ENCODE peak calls at places on chromosome 16, in ten cellular contexts. C, H, B, L, O, E, Z, P, W and S are unnamed samples.

GRCh38 chr16:27369806-27370205 is 32.2 kb upstream of the IL21R start:
- DNase-seq in C (no peak), H (no peak), B (no peak), L (no peak), O (no peak), E (peak; percentile 41), Z (no peak), P (no peak), W (no peak), S (no peak)

GRCh38 chr16:13883881-13884280 is 36.1 kb upstream of the ERCC4 start:
- DNase-seq in C (no peak), H (no peak), B (no peak), L (no peak), O (no peak), E (no peak), Z (no peak), P (no peak), W (no peak), S (no peak)

GRCh38 chr16:57479422-57480126 is 6.7 kb downstream of the DOK4 start:
- DNase-seq in C (no peak), H (peak; percentile 27), B (no peak), L (no peak), O (peak; percentile 74), E (peak; percentile 81), Z (peak; percentile 22), P (no peak), W (peak; percentile 75), S (no peak)

GRCh38 chr16:4261557-4262172 is 11.2 kb downstream of the TFAP4 start:
- DNase-seq in C (peak; percentile 88), H (no peak), B (no peak), L (no peak), O (peak; percentile 75), E (peak; percentile 66), Z (no peak), P (no peak), W (no peak), S (no peak)

GRCh38 chr16:69329369-69330285 is 761 bp downstream of the PDF start:
- DNase-seq in C (peak; percentile 34), H (no peak), B (peak; percentile 7), L (no peak), O (peak; percentile 46), E (no peak), Z (peak; percentile 41), P (no peak), W (peak; percentile 63), S (no peak)

GRCh38 chr16:81583893-81584705 is 139.5 kb downstream of the CMIP start:
- DNase-seq in C (no peak), H (no peak), B (no peak), L (no peak), O (no peak), E (peak; percentile 46), Z (no peak), P (no peak), W (no peak), S (no peak)

GRCh38 chr16:74275031-74275636 is 21.5 kb upstream of the PSMD7 start:
- DNase-seq in C (no peak), H (no peak), B (no peak), L (no peak), O (no peak), E (peak; percentile 10), Z (no peak), P (no peak), W (no peak), S (no peak)

GRCh38 chr16:28267356-28267755 is 25.0 kb upstream of the SBK1 start:
- DNase-seq in C (no peak), H (no peak), B (no peak), L (no peak), O (no peak), E (no peak), Z (no peak), P (no peak), W (no peak), S (no peak)

GRCh38 chr16:49620158-49620867 is 235.6 kb downstream of the ZNF423 start:
- DNase-seq in C (no peak), H (no peak), B (peak; percentile 59), L (peak; percentile 50), O (no peak), E (peak; percentile 28), Z (no peak), P (no peak), W (peak; percentile 95), S (peak; percentile 57)

GRCh38 chr16:19687279-19687678 is 30.7 kb downstream of the KNOP1 start:
- DNase-seq in C (no peak), H (no peak), B (no peak), L (no peak), O (no peak), E (no peak), Z (no peak), P (no peak), W (no peak), S (no peak)

GRCh38 chr16:85234310-85235235 is 122.3 kb upstream of the CIBAR2 start:
- DNase-seq in C (peak; percentile 78), H (no peak), B (no peak), L (no peak), O (peak; percentile 91), E (peak; percentile 83), Z (no peak), P (no peak), W (peak; percentile 79), S (no peak)

GRCh38 chr16:50826797-50827316 is 85.0 kb downstream of the CYLD start:
- DNase-seq in C (no peak), H (no peak), B (no peak), L (no peak), O (no peak), E (no peak), Z (no peak), P (no peak), W (peak; percentile 16), S (no peak)

GRCh38 chr16:89018605-89019158 is 41.7 kb upstream of the CBFA2T3 start:
- DNase-seq in C (no peak), H (no peak), B (no peak), L (no peak), O (no peak), E (no peak), Z (no peak), P (no peak), W (no peak), S (no peak)

GRCh38 chr16:57178793-57179212 is 7.0 kb downstream of the PSME3IP1 start:
- DNase-seq in C (no peak), H (no peak), B (no peak), L (no peak), O (no peak), E (peak; percentile 46), Z (no peak), P (no peak), W (no peak), S (no peak)

GRCh38 chr16:89786474-89787364 is 29.7 kb downstream of the FANCA start:
- DNase-seq in C (no peak), H (no peak), B (no peak), L (no peak), O (no peak), E (no peak), Z (no peak), P (no peak), W (no peak), S (no peak)

GRCh38 chr16:70767377-70768204 is 33.4 kb downstream of the VAC14 start:
- DNase-seq in C (no peak), H (no peak), B (no peak), L (no peak), O (no peak), E (peak; percentile 28), Z (no peak), P (no peak), W (no peak), S (no peak)

GRCh38 chr16:24858219-24859041 is 12.7 kb downstream of the SLC5A11 start:
- DNase-seq in C (peak; percentile 81), H (peak; percentile 56), B (no peak), L (no peak), O (peak; percentile 85), E (peak; percentile 63), Z (no peak), P (no peak), W (no peak), S (no peak)

GRCh38 chr16:11689031-11689840 is 21.0 kb downstream of the SNN start:
- DNase-seq in C (no peak), H (no peak), B (no peak), L (no peak), O (no peak), E (no peak), Z (no peak), P (no peak), W (no peak), S (no peak)

GRCh38 chr16:85728879-85729278 is 22.0 kb downstream of the C16orf74 start:
- DNase-seq in C (peak; percentile 37), H (no peak), B (no peak), L (no peak), O (peak; percentile 38), E (no peak), Z (no peak), P (no peak), W (no peak), S (no peak)

GRCh38 chr16:14199624-14200023 is 128.5 kb downstream of the MRTFB start:
- DNase-seq in C (no peak), H (no peak), B (no peak), L (no peak), O (no peak), E (peak; percentile 33), Z (no peak), P (no peak), W (no peak), S (no peak)

GRCh38 chr16:49459953-49460735 is 86.5 kb downstream of the C16orf78 start:
- DNase-seq in C (no peak), H (no peak), B (no peak), L (no peak), O (no peak), E (no peak), Z (no peak), P (no peak), W (peak; percentile 22), S (no peak)

GRCh38 chr16:28531777-28532744 is 6.7 kb downstream of the NUPR1 start:
- DNase-seq in C (no peak), H (peak; percentile 72), B (no peak), L (peak; percentile 86), O (peak; percentile 59), E (no peak), Z (no peak), P (no peak), W (peak; percentile 86), S (peak; percentile 28)

GRCh38 chr16:71461686-71462648 is at the start of gene ZNF23:
- DNase-seq in C (peak; percentile 80), H (peak; percentile 72), B (peak; percentile 13), L (peak; percentile 74), O (peak; percentile 85), E (peak; percentile 56), Z (peak; percentile 84), P (peak; percentile 47), W (peak; percentile 91), S (peak; percentile 49)

GRCh38 chr16:90042946-90043514 is 23.8 kb upstream of the DBNDD1 start:
- DNase-seq in C (no peak), H (no peak), B (no peak), L (no peak), O (no peak), E (no peak), Z (no peak), P (no peak), W (no peak), S (no peak)

GRCh38 chr16:17258848-17259713 is 211.7 kb downstream of the XYLT1 start:
- DNase-seq in C (no peak), H (no peak), B (no peak), L (no peak), O (no peak), E (no peak), Z (no peak), P (no peak), W (no peak), S (no peak)

GRCh38 chr16:64615647-64616280 is 506.1 kb downstream of the CDH11 start:
- DNase-seq in C (no peak), H (no peak), B (no peak), L (no peak), O (no peak), E (peak; percentile 1), Z (no peak), P (no peak), W (no peak), S (no peak)

GRCh38 chr16:81774348-81774747 is 4.7 kb upstream of the PLCG2 start:
- DNase-seq in C (peak; percentile 24), H (no peak), B (no peak), L (no peak), O (no peak), E (no peak), Z (no peak), P (no peak), W (no peak), S (no peak)

GRCh38 chr16:72829846-72830620 is 217.9 kb downstream of the ZFHX3 start:
- DNase-seq in C (no peak), H (peak; percentile 40), B (no peak), L (no peak), O (no peak), E (peak; percentile 56), Z (no peak), P (no peak), W (no peak), S (no peak)